ENCODE peak calls at places on chromosomes 5 and 9, in nine cellular contexts. M is substantia nigra; U is AG08395; Y is cardiac fibroblast; J is KG1; A is RWPE1; H is stimulated activated CD4-positive, alpha-beta T cell treated with anti-CD3 and anti-CD28 coated beads, Interleukin-15, amount 100 ng/mL, for 1 hour; C is fibroblast of pulmonary artery; O is GM03348. G is an unnamed sample.

GRCh38 chr5:25094219-25094618 is 449.4 kb upstream of the CDH10 start:
- DNase-seq in A (no peak), J (no peak), Y (no peak), M (no peak), U (no peak), H (no peak), C (no peak), O (no peak), G (no peak)

GRCh38 chr5:104928906-104929520 is 1366.4 kb upstream of the NUDT12 start:
- DNase-seq in U (no peak), O (no peak), C (no peak), Y (no peak), J (no peak), M (no peak), H (no peak), A (no peak), G (no peak)

GRCh38 chr9:95505072-95505471 is 11.7 kb downstream of the PTCH1 start:
- DNase-seq in A (no peak), U (no peak), J (no peak), O (no peak), Y (no peak), C (no peak), H (no peak), M (no peak), G (no peak)

GRCh38 chr5:82174128-82174918 is 103.8 kb downstream of the RPS23 start:
- DNase-seq in H (peak), Y (peak), U (peak), A (peak), M (no peak), J (peak), C (peak), O (peak), G (peak)

GRCh38 chr9:98726735-98727134 is 18.0 kb upstream of the GABBR2 start:
- DNase-seq in J (peak), A (no peak), M (no peak), O (peak), U (peak), C (peak), Y (peak), H (no peak), G (peak)

GRCh38 chr5:151924564-151925395 is at the start of gene GLRA1:
- DNase-seq in U (peak), H (no peak), Y (peak), M (peak), C (peak), O (peak), A (peak), J (peak), G (peak)

GRCh38 chr9:21267141-21267540 is 27.3 kb upstream of the IFNA14 start:
- DNase-seq in M (peak), J (no peak), A (no peak), O (no peak), Y (no peak), H (no peak), U (no peak), C (no peak), G (no peak)

GRCh38 chr5:92758552-92758951 is 822.5 kb downstream of the NR2F1-AS1 start:
- DNase-seq in H (no peak), A (peak), J (no peak), U (peak), C (peak), O (peak), M (no peak), Y (peak), G (no peak)

GRCh38 chr5:177122566-177122965 is 11.0 kb upstream of the NSD1 start:
- DNase-seq in U (no peak), M (no peak), Y (no peak), A (no peak), O (no peak), J (no peak), H (no peak), C (no peak), G (no peak)

GRCh38 chr9:136046555-136046921 is 48.6 kb downstream of the NACC2 start:
- DNase-seq in A (no peak), J (no peak), H (no peak), O (no peak), U (no peak), C (no peak), Y (no peak), M (no peak), G (no peak)

GRCh38 chr5:155148694-155149093 is 135.1 kb downstream of the KIF4B start:
- DNase-seq in A (no peak), Y (no peak), H (no peak), U (no peak), C (no peak), O (no peak), M (no peak), J (no peak), G (no peak)

GRCh38 chr5:139492700-139493192 is 10.2 kb upstream of the STING1 start:
- DNase-seq in H (no peak), Y (peak), O (peak), A (no peak), C (peak), J (no peak), M (no peak), U (peak), G (no peak)

GRCh38 chr5:139164020-139164419 is 34.1 kb downstream of the SIL1 start:
- DNase-seq in Y (peak), H (no peak), A (no peak), J (no peak), O (no peak), C (peak), U (no peak), M (no peak), G (no peak)

GRCh38 chr9:90421786-90422185 is 220.8 kb downstream of the DIRAS2 start:
- DNase-seq in H (no peak), C (no peak), O (no peak), Y (no peak), U (no peak), A (no peak), J (no peak), M (peak), G (no peak)

GRCh38 chr9:127555830-127556820 is 56.0 kb upstream of the STXBP1 start:
- DNase-seq in J (peak), M (peak), C (peak), H (peak), O (peak), A (peak), U (peak), Y (peak), G (peak)

GRCh38 chr5:16480821-16481538 is 15.4 kb upstream of the ZNF622 start:
- DNase-seq in U (no peak), O (no peak), J (no peak), Y (no peak), H (no peak), C (no peak), A (peak), M (no peak), G (no peak)

GRCh38 chr5:108259306-108259705 is 122.6 kb downstream of the FBXL17 start:
- DNase-seq in H (no peak), M (no peak), A (no peak), U (peak), J (no peak), C (peak), Y (peak), O (peak), G (no peak)

GRCh38 chr5:56251918-56252553 is 18.9 kb upstream of the ANKRD55 start:
- DNase-seq in J (no peak), O (no peak), Y (peak), A (no peak), U (no peak), C (peak), M (no peak), H (no peak), G (peak)

GRCh38 chr9:127921592-127922120 is 4.8 kb upstream of the ST6GALNAC4 start:
- DNase-seq in J (peak), M (peak), U (peak), Y (peak), A (peak), O (peak), H (peak), C (peak), G (peak)